ENCODE peak calls at places on chromosomes 12 and 14, in ten cellular contexts. G is transverse colon, L is upper lobe of left lung, Y is prostate gland, J is stomach, Q is GM12892, K is spleen, Z is K562, T is HCT116, M is suprapubic skin. B is an unnamed sample.
A peak's percentile ranks its signal among the peaks of the same experiment; 100 is the strongest.

GRCh38 chr12:2613674-2614073 is 181.1 kb upstream of the FKBP4 start:
- DNase-seq in Z (no peak), L (no peak), T (peak; percentile 54), G (no peak), J (no peak), Y (no peak), Q (no peak), M (no peak), K (no peak), B (no peak)

GRCh38 chr14:25400607-25401206 is 350.8 kb upstream of the STXBP6 start:
- DNase-seq in Z (peak; percentile 13), M (no peak), J (peak; percentile 57), L (peak; percentile 24), G (peak; percentile 66), Q (no peak), Y (peak; percentile 55), K (no peak), T (no peak), B (no peak)

GRCh38 chr12:96831346-96831745 is 75.7 kb upstream of the NEDD1 start:
- DNase-seq in T (no peak), K (no peak), Y (no peak), Q (no peak), L (no peak), G (no peak), M (no peak), J (no peak), Z (no peak), B (no peak)

GRCh38 chr14:105065280-105066228 is at the start of gene GPR132:
- DNase-seq in T (no peak), G (peak; percentile 76), L (peak; percentile 86), M (peak; percentile 77), J (peak; percentile 63), K (peak; percentile 96), Y (no peak), Z (no peak), Q (peak; percentile 81), B (peak; percentile 86)

GRCh38 chr12:92745874-92746553 is 43.2 kb downstream of the PLEKHG7 start:
- DNase-seq in J (peak; percentile 28), Z (no peak), L (peak; percentile 27), G (peak; percentile 29), M (peak; percentile 91), K (no peak), T (peak; percentile 61), Y (no peak), Q (no peak), B (no peak)

GRCh38 chr12:77954156-77954555 is 123.5 kb downstream of the NAV3 start:
- DNase-seq in G (no peak), T (no peak), K (no peak), J (no peak), L (no peak), Q (no peak), Z (no peak), M (no peak), Y (no peak), B (no peak)

GRCh38 chr12:52249041-52249461 is 16.0 kb downstream of the KRT7 start:
- DNase-seq in L (peak; percentile 71), J (peak; percentile 84), T (no peak), Z (no peak), M (peak; percentile 59), G (no peak), K (no peak), Q (no peak), Y (peak; percentile 85), B (no peak)

GRCh38 chr12:103780093-103780440 is 61.0 kb downstream of the NT5DC3 start:
- DNase-seq in G (no peak), T (no peak), Z (no peak), M (no peak), Y (no peak), J (no peak), K (no peak), Q (no peak), L (no peak), B (no peak)

GRCh38 chr12:22529281-22530060 is 14.9 kb downstream of the C2CD5 start:
- DNase-seq in T (no peak), J (no peak), G (no peak), Q (no peak), L (no peak), K (no peak), M (no peak), Y (no peak), Z (peak; percentile 20), B (no peak)

GRCh38 chr12:2490746-2491145 is 304.0 kb upstream of the FKBP4 start:
- DNase-seq in L (no peak), K (no peak), Y (no peak), Z (no peak), G (no peak), M (no peak), Q (no peak), J (no peak), T (no peak), B (no peak)

GRCh38 chr12:68222336-68222735 is 3.3 kb downstream of the IL26 start:
- DNase-seq in L (no peak), G (no peak), T (no peak), J (no peak), Y (no peak), Q (no peak), M (no peak), K (no peak), Z (no peak), B (no peak)

GRCh38 chr12:27595231-27595642 is 71.2 kb downstream of the PPFIBP1 start:
- DNase-seq in G (peak; percentile 10), Y (no peak), T (no peak), M (no peak), Z (no peak), Q (no peak), L (no peak), K (no peak), J (no peak), B (no peak)

GRCh38 chr14:29805415-29806123 is 122.1 kb downstream of the PRKD1 start:
- DNase-seq in T (no peak), J (peak; percentile 73), L (peak; percentile 68), K (no peak), M (no peak), Y (no peak), G (peak; percentile 13), Q (no peak), Z (peak; percentile 38), B (no peak)

GRCh38 chr12:76250256-76250655 is 98.0 kb downstream of the BBS10 start:
- DNase-seq in L (no peak), M (no peak), J (no peak), Z (no peak), Q (no peak), G (no peak), T (no peak), K (no peak), Y (no peak), B (no peak)

GRCh38 chr12:66190519-66191406 is 1.7 kb downstream of the IRAK3 start:
- DNase-seq in K (no peak), Z (no peak), J (no peak), M (no peak), T (no peak), L (no peak), Q (no peak), Y (no peak), G (no peak), B (no peak)

GRCh38 chr12:66191547-66192126 is 2.6 kb downstream of the IRAK3 start:
- DNase-seq in M (no peak), L (no peak), G (no peak), Q (no peak), K (no peak), Z (no peak), J (no peak), T (no peak), Y (no peak), B (no peak)

GRCh38 chr12:66188584-66189475 is at the start of gene IRAK3:
- DNase-seq in K (peak; percentile 96), J (peak; percentile 86), L (peak; percentile 96), G (peak; percentile 83), T (no peak), Z (no peak), M (peak; percentile 96), Q (peak; percentile 36), Y (peak; percentile 55), B (peak; percentile 52)

GRCh38 chr12:66187822-66188221 is 1.2 kb upstream of the IRAK3 start:
- DNase-seq in M (no peak), K (no peak), G (no peak), Q (no peak), Z (no peak), J (no peak), L (no peak), Y (no peak), T (no peak), B (no peak)

GRCh38 chr12:66189476-66189823 is 436 bp downstream of the IRAK3 start:
- DNase-seq in M (peak; percentile 64), Z (no peak), Y (no peak), J (no peak), T (no peak), Q (no peak), L (no peak), G (no peak), K (no peak), B (no peak)
- TF ChIP-seq POLR2A in M (no peak), Z (no peak), Y (no peak), J (no peak), T (no peak), Q (no peak), L (no peak), G (no peak), K (no peak), B (no peak)

GRCh38 chr12:88083634-88084033 is 54.4 kb upstream of the C12orf50 start:
- DNase-seq in G (no peak), K (no peak), J (no peak), Q (no peak), L (no peak), M (no peak), Z (no peak), Y (no peak), T (no peak), B (no peak)
- TF ChIP-seq POLR2AphosphoS5 in G (no peak), K (no peak), J (no peak), Q (no peak), L (no peak), M (no peak), Z (no peak), Y (no peak), T (no peak), B (no peak)

DNA sequence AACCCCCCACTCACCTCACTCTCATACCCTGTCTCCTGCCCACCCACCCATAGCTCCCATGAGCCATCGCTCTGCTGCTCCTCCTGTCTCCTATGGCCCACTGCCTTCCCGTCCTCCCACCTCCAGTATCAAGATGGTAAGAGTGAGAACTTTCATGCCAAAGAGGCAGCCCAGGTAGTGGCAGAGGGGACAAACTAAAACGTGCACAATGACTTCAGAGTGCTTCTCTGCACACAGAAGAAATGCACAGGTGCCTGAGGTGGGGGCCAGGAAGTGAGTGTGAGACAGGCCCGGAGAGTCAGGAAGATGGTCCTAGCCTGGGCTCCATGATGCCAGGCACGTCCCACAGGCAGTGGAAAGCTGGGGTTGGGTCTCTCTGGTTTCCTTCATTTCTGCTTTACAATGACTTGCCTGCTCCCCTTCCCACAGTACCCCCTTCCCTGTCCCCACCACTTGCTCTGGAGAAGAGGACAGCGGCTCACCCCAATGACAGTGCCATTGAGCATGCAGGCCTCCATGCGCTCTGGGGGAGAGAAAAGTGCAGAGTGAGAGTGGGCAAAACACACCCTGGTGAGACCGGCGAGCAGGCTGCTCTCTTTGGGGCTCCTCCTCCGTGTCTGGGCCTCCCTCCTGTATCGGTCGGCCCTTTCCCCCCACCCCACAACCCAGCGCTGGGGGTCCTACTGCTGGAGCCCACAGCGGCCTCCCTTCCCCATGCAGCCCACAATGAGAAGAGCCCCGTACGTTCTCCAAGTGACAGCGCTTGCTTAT is 22.8 kb upstream of the ANO2 start:
- DNase-seq in K (no peak), M (no peak), Y (no peak), L (no peak), T (no peak), Q (no peak), G (no peak), Z (no peak), J (no peak), B (no peak)
- TF ChIP-seq POLR2A in K (no peak), M (no peak), Y (no peak), L (no peak), T (no peak), Q (no peak), G (no peak), Z (no peak), J (no peak), B (no peak)

GRCh38 chr12:57096748-57097553 is 8.0 kb downstream of the NAB2 start:
- DNase-seq in K (no peak), Z (no peak), L (no peak), Y (no peak), G (no peak), Q (no peak), J (no peak), T (no peak), M (peak; percentile 60), B (no peak)
- TF ChIP-seq POLR2AphosphoS5 in K (no peak), Z (no peak), L (no peak), Y (no peak), G (no peak), Q (no peak), J (no peak), T (no peak), M (no peak), B (no peak)